ENCODE peak calls at places on chromosomes 5 and 9, in seven cellular contexts. One of them, this sample, is unnamed.

GRCh38 chr5:54649041-54649504 is 131.5 kb downstream of the SNX18 start:
- DNase-seq in lower lobe of right lung: no peak
- DNase-seq in left ventricle myocardium inferior: no peak
- DNase-seq in fibroblast of mammary gland: no peak
- DNase-seq in IMR-90: no peak
- DNase-seq in A549: no peak
- DNase-seq in mammary epithelial cell: no peak
- DNase-seq in this sample: no peak

GRCh38 chr9:88258012-88258411 is 119.7 kb upstream of the SPATA31C2 start:
- DNase-seq in lower lobe of right lung: no peak
- DNase-seq in left ventricle myocardium inferior: peak
- DNase-seq in fibroblast of mammary gland: peak
- DNase-seq in IMR-90: peak
- DNase-seq in A549: no peak
- DNase-seq in mammary epithelial cell: no peak
- DNase-seq in this sample: no peak

GRCh38 chr5:80061541-80061940 is 26.4 kb downstream of the THBS4 start:
- DNase-seq in lower lobe of right lung: no peak
- DNase-seq in left ventricle myocardium inferior: no peak
- DNase-seq in fibroblast of mammary gland: no peak
- DNase-seq in IMR-90: no peak
- DNase-seq in A549: no peak
- DNase-seq in mammary epithelial cell: no peak
- DNase-seq in this sample: no peak

GRCh38 chr5:91182763-91183162 is 200.4 kb downstream of the ARRDC3 start:
- DNase-seq in lower lobe of right lung: no peak
- DNase-seq in left ventricle myocardium inferior: no peak
- DNase-seq in fibroblast of mammary gland: peak
- DNase-seq in IMR-90: no peak
- DNase-seq in A549: no peak
- DNase-seq in mammary epithelial cell: no peak
- DNase-seq in this sample: no peak

GRCh38 chr5:55363861-55364260 is 56.1 kb downstream of the MTREX start:
- DNase-seq in lower lobe of right lung: no peak
- DNase-seq in left ventricle myocardium inferior: no peak
- DNase-seq in fibroblast of mammary gland: peak
- DNase-seq in IMR-90: peak
- DNase-seq in A549: no peak
- DNase-seq in mammary epithelial cell: no peak
- DNase-seq in this sample: no peak

GRCh38 chr5:103364074-103364473 is 105.5 kb downstream of the MACIR start:
- DNase-seq in lower lobe of right lung: no peak
- DNase-seq in left ventricle myocardium inferior: no peak
- DNase-seq in fibroblast of mammary gland: peak
- DNase-seq in IMR-90: peak
- DNase-seq in A549: no peak
- DNase-seq in mammary epithelial cell: peak
- DNase-seq in this sample: no peak

GRCh38 chr5:55540024-55540423 is 5.3 kb upstream of the PLPP1 start:
- DNase-seq in lower lobe of right lung: no peak
- DNase-seq in left ventricle myocardium inferior: no peak
- DNase-seq in fibroblast of mammary gland: no peak
- DNase-seq in IMR-90: peak
- DNase-seq in A549: no peak
- DNase-seq in mammary epithelial cell: peak
- DNase-seq in this sample: no peak

GRCh38 chr9:132241840-132242620 is 80.2 kb downstream of the NTNG2 start:
- DNase-seq in lower lobe of right lung: peak
- DNase-seq in left ventricle myocardium inferior: peak
- DNase-seq in fibroblast of mammary gland: no peak
- DNase-seq in IMR-90: no peak
- DNase-seq in A549: no peak
- DNase-seq in mammary epithelial cell: no peak
- DNase-seq in this sample: no peak

GRCh38 chr5:157611571-157612067 is 36.0 kb upstream of the ADAM19 start:
- DNase-seq in lower lobe of right lung: no peak
- DNase-seq in left ventricle myocardium inferior: no peak
- DNase-seq in fibroblast of mammary gland: no peak
- DNase-seq in IMR-90: no peak
- DNase-seq in A549: no peak
- DNase-seq in mammary epithelial cell: peak
- DNase-seq in this sample: no peak

GRCh38 chr5:139746691-139747582 is 48.7 kb upstream of the PSD2 start:
- DNase-seq in lower lobe of right lung: no peak
- DNase-seq in left ventricle myocardium inferior: no peak
- DNase-seq in fibroblast of mammary gland: peak
- DNase-seq in IMR-90: peak
- DNase-seq in A549: no peak
- DNase-seq in mammary epithelial cell: no peak
- DNase-seq in this sample: no peak

GRCh38 chr9:110775724-110776123 is 107.1 kb downstream of the MUSK start:
- DNase-seq in lower lobe of right lung: no peak
- DNase-seq in left ventricle myocardium inferior: no peak
- DNase-seq in fibroblast of mammary gland: no peak
- DNase-seq in IMR-90: no peak
- DNase-seq in A549: no peak
- DNase-seq in mammary epithelial cell: no peak
- DNase-seq in this sample: no peak

GRCh38 chr9:136720251-136720886 is 8.0 kb downstream of the DIPK1B start:
- DNase-seq in lower lobe of right lung: no peak
- DNase-seq in left ventricle myocardium inferior: peak
- DNase-seq in fibroblast of mammary gland: no peak
- DNase-seq in IMR-90: no peak
- DNase-seq in A549: no peak
- DNase-seq in mammary epithelial cell: no peak
- DNase-seq in this sample: no peak

GRCh38 chr9:21770877-21771560 is 31.4 kb upstream of the MTAP start:
- DNase-seq in lower lobe of right lung: no peak
- DNase-seq in left ventricle myocardium inferior: no peak
- DNase-seq in fibroblast of mammary gland: peak
- DNase-seq in IMR-90: peak
- DNase-seq in A549: peak
- DNase-seq in mammary epithelial cell: peak
- DNase-seq in this sample: no peak

GRCh38 chr9:98892296-98892695 is 51.4 kb upstream of the COL15A1 start:
- DNase-seq in lower lobe of right lung: no peak
- DNase-seq in left ventricle myocardium inferior: no peak
- DNase-seq in fibroblast of mammary gland: no peak
- DNase-seq in IMR-90: peak
- DNase-seq in A549: no peak
- DNase-seq in mammary epithelial cell: no peak
- DNase-seq in this sample: no peak

GRCh38 chr9:88951143-88951542 is 40.1 kb upstream of the S1PR3 start:
- DNase-seq in lower lobe of right lung: no peak
- DNase-seq in left ventricle myocardium inferior: no peak
- DNase-seq in fibroblast of mammary gland: no peak
- DNase-seq in IMR-90: no peak
- DNase-seq in A549: no peak
- DNase-seq in mammary epithelial cell: no peak
- DNase-seq in this sample: no peak

GRCh38 chr5:26662806-26663360 is 375.5 kb downstream of the CDH9 start:
- DNase-seq in lower lobe of right lung: no peak
- DNase-seq in left ventricle myocardium inferior: no peak
- DNase-seq in fibroblast of mammary gland: no peak
- DNase-seq in IMR-90: no peak
- DNase-seq in A549: no peak
- DNase-seq in mammary epithelial cell: no peak
- DNase-seq in this sample: no peak

GRCh38 chr5:128637031-128637430 is 99.0 kb upstream of the FBN2 start:
- DNase-seq in lower lobe of right lung: no peak
- DNase-seq in left ventricle myocardium inferior: no peak
- DNase-seq in fibroblast of mammary gland: peak
- DNase-seq in IMR-90: peak
- DNase-seq in A549: no peak
- DNase-seq in mammary epithelial cell: no peak
- DNase-seq in this sample: no peak

GRCh38 chr5:157485340-157485739 is 25.3 kb downstream of the NIPAL4 start:
- DNase-seq in lower lobe of right lung: no peak
- DNase-seq in left ventricle myocardium inferior: no peak
- DNase-seq in fibroblast of mammary gland: no peak
- DNase-seq in IMR-90: no peak
- DNase-seq in A549: no peak
- DNase-seq in mammary epithelial cell: no peak
- DNase-seq in this sample: no peak

GRCh38 chr5:79621056-79621455 is 8.8 kb downstream of the TENT2 start:
- DNase-seq in lower lobe of right lung: no peak
- DNase-seq in left ventricle myocardium inferior: no peak
- DNase-seq in fibroblast of mammary gland: peak
- DNase-seq in IMR-90: peak
- DNase-seq in A549: peak
- DNase-seq in mammary epithelial cell: peak
- DNase-seq in this sample: no peak

GRCh38 chr5:16606628-16607027 is 10.2 kb downstream of the RETREG1 start:
- DNase-seq in lower lobe of right lung: no peak
- DNase-seq in left ventricle myocardium inferior: no peak
- DNase-seq in fibroblast of mammary gland: no peak
- DNase-seq in IMR-90: no peak
- DNase-seq in A549: no peak
- DNase-seq in mammary epithelial cell: no peak
- DNase-seq in this sample: no peak
- TF ChIP-seq CTCF in lower lobe of right lung: no peak
- TF ChIP-seq CTCF in left ventricle myocardium inferior: no peak
- TF ChIP-seq CTCF in fibroblast of mammary gland: no peak
- TF ChIP-seq CTCF in IMR-90: no peak
- TF ChIP-seq CTCF in A549: no peak
- TF ChIP-seq CTCF in mammary epithelial cell: no peak
- TF ChIP-seq CTCF in this sample: no peak

GRCh38 chr5:113230711-113231652 is 203.8 kb downstream of the TSSK1B start:
- DNase-seq in lower lobe of right lung: no peak
- DNase-seq in left ventricle myocardium inferior: no peak
- DNase-seq in fibroblast of mammary gland: peak
- DNase-seq in IMR-90: peak
- DNase-seq in A549: no peak
- DNase-seq in mammary epithelial cell: peak
- DNase-seq in this sample: no peak
- TF ChIP-seq CTCF in lower lobe of right lung: no peak
- TF ChIP-seq CTCF in left ventricle myocardium inferior: no peak
- TF ChIP-seq CTCF in fibroblast of mammary gland: no peak
- TF ChIP-seq CTCF in IMR-90: no peak
- TF ChIP-seq CTCF in A549: no peak
- TF ChIP-seq CTCF in mammary epithelial cell: no peak
- TF ChIP-seq CTCF in this sample: no peak

DNA sequence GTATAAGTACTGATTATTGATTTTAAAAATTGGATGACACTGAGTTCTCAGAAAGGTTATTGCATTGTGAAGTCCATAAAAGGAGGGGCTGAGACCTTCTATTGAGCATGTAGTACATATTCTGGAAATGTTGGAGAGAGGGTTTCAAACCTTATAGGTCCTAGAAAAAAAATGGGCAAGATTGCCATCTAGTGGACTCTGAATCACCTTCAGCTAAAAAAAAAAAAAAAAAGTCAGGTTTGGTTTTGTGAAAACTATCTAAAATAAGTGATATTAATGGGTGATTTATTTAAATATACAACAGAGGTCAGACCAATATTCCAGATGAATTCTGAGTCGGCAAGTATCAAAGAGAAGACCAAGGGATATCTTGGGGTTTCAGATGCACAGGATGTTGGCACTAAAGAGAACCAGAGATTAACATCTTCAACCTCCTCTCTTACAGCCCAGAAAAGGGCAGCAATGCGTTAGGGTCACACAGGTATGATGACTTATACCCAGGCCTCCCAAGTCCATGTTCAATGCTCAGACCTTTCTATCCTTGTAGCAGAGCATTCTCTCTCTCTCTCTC is 109.8 kb upstream of the NMUR2 start:
- DNase-seq in lower lobe of right lung: no peak
- DNase-seq in left ventricle myocardium inferior: no peak
- DNase-seq in fibroblast of mammary gland: peak
- DNase-seq in IMR-90: peak
- DNase-seq in A549: peak
- DNase-seq in mammary epithelial cell: peak
- DNase-seq in this sample: no peak
- TF ChIP-seq CTCF in lower lobe of right lung: peak
- TF ChIP-seq CTCF in left ventricle myocardium inferior: peak
- TF ChIP-seq CTCF in fibroblast of mammary gland: peak
- TF ChIP-seq CTCF in IMR-90: peak
- TF ChIP-seq CTCF in A549: peak
- TF ChIP-seq CTCF in mammary epithelial cell: peak
- TF ChIP-seq CTCF in this sample: peak

DNA sequence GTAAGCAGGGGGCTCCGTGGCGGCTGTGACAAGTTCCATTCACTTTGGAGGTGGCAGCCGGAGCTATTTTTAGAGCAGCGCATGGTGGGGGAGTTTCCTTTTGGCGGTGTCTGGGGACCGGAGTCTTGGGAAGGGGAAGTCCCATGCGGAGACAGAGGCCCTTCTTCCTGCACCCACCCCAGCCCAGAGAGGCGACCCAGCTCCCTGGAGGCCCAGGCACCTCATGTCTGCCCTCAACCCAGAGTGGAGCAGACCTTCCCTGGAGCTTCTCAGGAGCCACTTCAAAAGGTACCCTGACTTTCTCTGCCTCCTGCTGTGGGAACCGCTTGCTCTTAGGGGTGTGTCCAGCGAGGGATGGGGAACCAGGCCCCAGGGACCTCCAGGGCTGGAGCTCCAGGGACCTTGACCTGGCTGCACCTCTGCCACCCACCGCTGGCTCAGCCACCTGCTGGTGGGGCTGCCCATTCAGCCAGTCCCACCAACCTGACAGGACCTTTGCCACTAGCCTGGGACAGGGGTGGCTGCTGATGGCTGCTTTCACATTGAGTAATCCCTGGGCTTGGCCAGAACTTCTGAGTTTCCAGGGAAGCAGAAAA is 34.1 kb downstream of the NEK6 start:
- DNase-seq in lower lobe of right lung: peak
- DNase-seq in left ventricle myocardium inferior: peak
- DNase-seq in fibroblast of mammary gland: no peak
- DNase-seq in IMR-90: no peak
- DNase-seq in A549: no peak
- DNase-seq in mammary epithelial cell: no peak
- DNase-seq in this sample: peak
- TF ChIP-seq CTCF in lower lobe of right lung: no peak
- TF ChIP-seq CTCF in left ventricle myocardium inferior: no peak
- TF ChIP-seq CTCF in fibroblast of mammary gland: no peak
- TF ChIP-seq CTCF in IMR-90: peak
- TF ChIP-seq CTCF in A549: no peak
- TF ChIP-seq CTCF in mammary epithelial cell: no peak
- TF ChIP-seq CTCF in this sample: no peak